ENCODE peak calls at places on chromosomes 13 and 19, in four cellular contexts. N is T-helper 2 cell, I is left lung, V is hypothalamus. M is an unnamed sample.
A peak's percentile ranks its signal among the peaks of the same experiment; 100 is the strongest.

GRCh38 chr13:60162096-60162495 is 1.6 kb downstream of the DIAPH3 start:
- DNase-seq in N (no peak), V (no peak), I (no peak), M (no peak)

GRCh38 chr13:39809466-39809865 is 154.0 kb downstream of the COG6 start:
- DNase-seq in I (no peak), N (no peak), V (no peak), M (no peak)

GRCh38 chr19:19540707-19541515 is 2.8 kb downstream of the CILP2 start:
- DNase-seq in I (no peak), V (no peak), N (peak; percentile 76), M (no peak)

GRCh38 chr13:99405966-99406365 is 95.3 kb upstream of the TM9SF2 start:
- DNase-seq in V (no peak), I (no peak), N (no peak), M (no peak)

GRCh38 chr19:17248011-17248776 is 2.5 kb upstream of the NR2F6 start:
- DNase-seq in N (no peak), V (no peak), I (no peak), M (no peak)

GRCh38 chr13:21475115-21475514 is 16.0 kb upstream of the ZDHHC20 start:
- DNase-seq in I (no peak), V (no peak), N (no peak), M (no peak)

GRCh38 chr19:9061879-9062278 is 25.0 kb upstream of the OR1M1 start:
- DNase-seq in I (no peak), N (no peak), V (no peak), M (no peak)

GRCh38 chr19:7658219-7658686 is 10.6 kb upstream of the RETN start:
- DNase-seq in N (no peak), V (peak; percentile 53), I (no peak), M (no peak)

GRCh38 chr13:21703846-21704245 is 33.0 kb downstream of the FGF9 start:
- DNase-seq in I (no peak), N (no peak), V (no peak), M (no peak)

GRCh38 chr13:46392967-46393366 is 5.9 kb upstream of the RUBCNL start:
- DNase-seq in N (no peak), V (no peak), I (no peak), M (no peak)

GRCh38 chr19:55676384-55676783 is 1.4 kb downstream of the EPN1 start:
- DNase-seq in V (no peak), I (no peak), N (no peak), M (no peak)

GRCh38 chr19:17784201-17785008 is 10.5 kb upstream of the B3GNT3 start:
- DNase-seq in I (no peak), V (peak; percentile 51), N (peak; percentile 57), M (peak; percentile 65)

GRCh38 chr13:35923347-35923746 is 207.8 kb downstream of the DCLK1 start:
- DNase-seq in V (peak; percentile 46), N (no peak), I (no peak), M (no peak)

GRCh38 chr13:70723732-70724131 is 615.5 kb upstream of the KLHL1 start:
- DNase-seq in I (no peak), V (no peak), N (no peak), M (no peak)

GRCh38 chr19:2235026-2235395 is 1.1 kb downstream of the PLEKHJ1 start:
- DNase-seq in I (no peak), N (no peak), V (no peak), M (no peak)

GRCh38 chr13:80340643-80341097 is 256 bp downstream of the SPRY2 start:
- DNase-seq in I (no peak), N (no peak), V (peak; percentile 60), M (no peak)

GRCh38 chr13:18964942-18965341 is 216.7 kb downstream of the TUBA3C start:
- DNase-seq in I (no peak), N (no peak), V (no peak), M (no peak)

GRCh38 chr19:40523322-40524047 is 53.2 kb upstream of the SHKBP1 start:
- DNase-seq in V (peak; percentile 37), N (peak; percentile 18), I (peak; percentile 84), M (peak; percentile 90)

GRCh38 chr13:48542581-48543341 is 9.9 kb upstream of the RCBTB2 start:
- DNase-seq in I (peak; percentile 58), V (peak; percentile 20), N (no peak), M (peak; percentile 83)

GRCh38 chr13:46593403-46593802 is 40.4 kb downstream of the LRCH1 start:
- DNase-seq in V (no peak), I (peak; percentile 43), N (peak; percentile 30), M (no peak)

GRCh38 chr19:45499196-45500180 is 1.2 kb downstream of the PPM1N start:
- DNase-seq in V (no peak), N (peak; percentile 50), I (peak; percentile 91), M (no peak)

GRCh38 chr19:17076539-17076919 is 952 bp downstream of the MYO9B start:
- DNase-seq in V (no peak), N (no peak), I (peak; percentile 62), M (no peak)

GRCh38 chr13:27131202-27131623 is 40.4 kb downstream of the USP12 start:
- DNase-seq in N (peak; percentile 36), I (no peak), V (no peak), M (no peak)

GRCh38 chr19:19372656-19373416 is 32.6 kb upstream of the GATAD2A start:
- DNase-seq in N (no peak), V (no peak), I (peak; percentile 87), M (no peak)

GRCh38 chr19:17294051-17294891 is 9.0 kb downstream of the ABHD8 start:
- DNase-seq in V (no peak), N (peak; percentile 57), I (peak; percentile 83), M (no peak)

GRCh38 chr19:49590971-49591730 is at the start of gene PRR12:
- DNase-seq in I (peak; percentile 87), V (peak; percentile 79), N (peak; percentile 69), M (peak; percentile 46)

GRCh38 chr19:36212895-36213294 is 1.6 kb downstream of the ZNF565 start:
- DNase-seq in N (no peak), V (no peak), I (no peak), M (no peak)

GRCh38 chr13:101893021-101893420 is 440.5 kb downstream of the ITGBL1 start:
- DNase-seq in N (no peak), I (no peak), V (no peak), M (no peak)